ENCODE peak calls at places on chromosomes 16 and 17, in four cellular contexts. O is B cell, M is RWPE1, V is HCEC 1CT. Y is an unnamed sample.

GRCh38 chr16:12340151-12340733 is 363.7 kb downstream of the SNX29 start:
- DNase-seq in V (peak), M (no peak), O (peak), Y (peak)

GRCh38 chr17:58517378-58517927 is 3.0 kb upstream of the MTMR4 start:
- DNase-seq in O (no peak), V (no peak), M (no peak), Y (peak)

GRCh38 chr16:71852561-71852960 is 6.8 kb downstream of the ATXN1L start:
- DNase-seq in V (no peak), O (no peak), M (no peak), Y (no peak)

GRCh38 chr17:4980644-4981216 is 6.7 kb downstream of the CAMTA2 start:
- DNase-seq in V (peak), O (no peak), M (peak), Y (no peak)

GRCh38 chr17:7133424-7133823 is 18.8 kb upstream of the ASGR2 start:
- DNase-seq in M (no peak), V (no peak), O (peak), Y (no peak)

GRCh38 chr16:80932725-80933124 is 74.0 kb downstream of the CMC2 start:
- DNase-seq in M (peak), O (no peak), V (peak), Y (no peak)

GRCh38 chr16:66474750-66475199 is 47.7 kb downstream of the BEAN1 start:
- DNase-seq in M (no peak), V (no peak), O (peak), Y (peak)

GRCh38 chr17:67818110-67819002 is 6.9 kb upstream of the BPTF start:
- DNase-seq in V (peak), M (no peak), O (peak), Y (no peak)

GRCh38 chr17:42997390-42997983 is 732 bp upstream of the RPL27 start:
- DNase-seq in V (no peak), M (no peak), O (no peak), Y (peak)

GRCh38 chr16:89697161-89697615 is 4.3 kb downstream of the SPATA2L start:
- DNase-seq in M (no peak), V (no peak), O (peak), Y (no peak)

GRCh38 chr17:81420769-81421462 is 25.7 kb downstream of the BAHCC1 start:
- DNase-seq in O (no peak), M (no peak), V (no peak), Y (no peak)

GRCh38 chr16:25063102-25063501 is 47.9 kb upstream of the ARHGAP17 start:
- DNase-seq in O (peak), V (no peak), M (no peak), Y (no peak)

GRCh38 chr16:61261315-61261714 is 774.9 kb downstream of the CDH8 start:
- DNase-seq in M (no peak), V (no peak), O (no peak), Y (no peak)

GRCh38 chr16:82841108-82841507 is 214.3 kb downstream of the CDH13 start:
- DNase-seq in V (no peak), O (no peak), M (no peak), Y (no peak)

GRCh38 chr16:81928975-81929374 is 82.3 kb downstream of the SDR42E1 start:
- DNase-seq in O (no peak), M (peak), V (no peak), Y (no peak)

GRCh38 chr17:55625516-55625915 is 97.1 kb downstream of the TMEM100 start:
- DNase-seq in V (no peak), M (no peak), O (no peak), Y (no peak)

GRCh38 chr16:12815361-12815760 is 11.7 kb upstream of the CPPED1 start:
- DNase-seq in V (no peak), O (no peak), M (no peak), Y (no peak)

GRCh38 chr17:39165178-39165843 is 650 bp downstream of the ARL5C start:
- DNase-seq in M (no peak), O (peak), V (no peak), Y (no peak)

GRCh38 chr16:88063201-88063773 is 112.1 kb downstream of the BANP start:
- DNase-seq in M (no peak), V (peak), O (no peak), Y (no peak)

Y was measured in NCI-H774.